ENCODE peak calls at places on chromosomes 6 and 20, in four cellular contexts. G is hypothalamus, W is NCI-H748 treated with DMSO at 0.1 percent for 48 hours, S is progenitor cell of endocrine pancreas. N is an unnamed sample.

GRCh38 chr6:149862901-149863595 is 1.1 kb downstream of the LRP11 start:
- DNase-seq in G (peak), W (peak), S (peak), N (peak)

GRCh38 chr20:9015984-9016324 is 52.9 kb upstream of the PLCB4 start:
- DNase-seq in G (no peak), W (no peak), S (no peak), N (no peak)

GRCh38 chr6:71721642-71722041 is 164.7 kb upstream of the RIMS1 start:
- DNase-seq in G (no peak), W (no peak), S (no peak), N (no peak)

GRCh38 chr6:45783716-45784115 is 231.9 kb downstream of the CLIC5 start:
- DNase-seq in G (no peak), W (no peak), S (no peak), N (no peak)

GRCh38 chr6:32883789-32884188 is 29.8 kb downstream of the PSMB9 start:
- DNase-seq in G (no peak), W (no peak), S (no peak), N (peak)

GRCh38 chr20:50843331-50844276 is 48.7 kb downstream of the BCAS4 start:
- DNase-seq in G (no peak), W (no peak), S (no peak), N (peak)

GRCh38 chr20:10316582-10316981 is 98.0 kb downstream of the SNAP25 start:
- DNase-seq in G (no peak), W (no peak), S (no peak), N (no peak)

GRCh38 chr20:1945134-1945618 is 48.7 kb downstream of the PDYN start:
- DNase-seq in G (peak), W (no peak), S (no peak), N (peak)

GRCh38 chr6:74289881-74290280 is 593.9 kb downstream of the CD109 start:
- DNase-seq in G (no peak), W (no peak), S (no peak), N (no peak)